ENCODE peak calls at places on chromosomes 7 and 10, in ten cellular contexts. H is GM12865; R is osteocyte; T is fibroblast of mammary gland; E is mesothelial cell of epicardium; B is D721Med; W is fibroblast of lung; K is CD4-positive, alpha-beta T cell; Z is adrenal gland; D is foreskin fibroblast. A is an unnamed sample.

GRCh38 chr7:116630932-116631449 is 41.0 kb upstream of the MET start:
- DNase-seq in H (peak; percentile 67), R (no peak), T (peak; percentile 94), E (no peak), B (no peak), W (peak; percentile 77), K (no peak), Z (peak; percentile 77), D (peak; percentile 81), A (peak; percentile 76)

GRCh38 chr10:77560471-77560870 is 77.1 kb downstream of the KCNMA1 start:
- DNase-seq in H (no peak), R (no peak), T (no peak), E (no peak), B (no peak), W (no peak), K (no peak), Z (no peak), D (no peak), A (no peak)

GRCh38 chr10:127137391-127137790 is 59.0 kb downstream of the INSYN2A start:
- DNase-seq in H (no peak), R (no peak), T (no peak), E (no peak), B (no peak), W (no peak), K (no peak), Z (no peak), D (no peak), A (no peak)

GRCh38 chr7:70951271-70951962 is 180.5 kb upstream of the GALNT17 start:
- DNase-seq in H (no peak), R (peak; percentile 25), T (no peak), E (no peak), B (no peak), W (no peak), K (no peak), Z (no peak), D (no peak), A (no peak)

GRCh38 chr7:34825221-34825620 is 167.2 kb downstream of the NPSR1 start:
- DNase-seq in H (no peak), R (no peak), T (no peak), E (no peak), B (no peak), W (no peak), K (no peak), Z (no peak), D (no peak), A (no peak)

GRCh38 chr7:151624246-151624928 is 104.7 kb upstream of the RHEB start:
- DNase-seq in H (no peak), R (no peak), T (no peak), E (no peak), B (no peak), W (no peak), K (no peak), Z (no peak), D (no peak), A (no peak)

GRCh38 chr7:92781117-92781720 is 55.2 kb downstream of the CDK6 start:
- DNase-seq in H (no peak), R (no peak), T (peak; percentile 26), E (no peak), B (no peak), W (peak; percentile 53), K (no peak), Z (no peak), D (no peak), A (no peak)

GRCh38 chr7:118224521-118224920 is at the start of gene ANKRD7:
- DNase-seq in H (no peak), R (no peak), T (no peak), E (no peak), B (no peak), W (no peak), K (no peak), Z (no peak), D (no peak), A (peak; percentile 51)

GRCh38 chr10:74585231-74586087 is 240.9 kb upstream of the KAT6B start:
- DNase-seq in H (peak; percentile 91), R (no peak), T (peak; percentile 21), E (no peak), B (no peak), W (peak; percentile 22), K (peak; percentile 8), Z (peak; percentile 29), D (peak; percentile 22), A (no peak)

GRCh38 chr7:155947051-155947450 is 134.8 kb upstream of the SHH start:
- DNase-seq in H (no peak), R (no peak), T (peak; percentile 9), E (no peak), B (no peak), W (peak; percentile 49), K (no peak), Z (no peak), D (no peak), A (no peak)

GRCh38 chr10:3236644-3237043 is 64.1 kb upstream of the PITRM1 start:
- DNase-seq in H (no peak), R (no peak), T (no peak), E (no peak), B (no peak), W (no peak), K (no peak), Z (no peak), D (no peak), A (no peak)

GRCh38 chr10:3237055-3237454 is 64.5 kb upstream of the PITRM1 start:
- DNase-seq in H (no peak), R (no peak), T (no peak), E (no peak), B (no peak), W (no peak), K (no peak), Z (no peak), D (no peak), A (no peak)

GRCh38 chr10:3238115-3238871 is 65.7 kb upstream of the PITRM1 start:
- DNase-seq in H (no peak), R (no peak), T (no peak), E (no peak), B (no peak), W (no peak), K (no peak), Z (no peak), D (no peak), A (no peak)

GRCh38 chr10:3235996-3236510 is 63.5 kb upstream of the PITRM1 start:
- DNase-seq in H (no peak), R (no peak), T (no peak), E (no peak), B (no peak), W (no peak), K (no peak), Z (no peak), D (no peak), A (no peak)

DNA sequence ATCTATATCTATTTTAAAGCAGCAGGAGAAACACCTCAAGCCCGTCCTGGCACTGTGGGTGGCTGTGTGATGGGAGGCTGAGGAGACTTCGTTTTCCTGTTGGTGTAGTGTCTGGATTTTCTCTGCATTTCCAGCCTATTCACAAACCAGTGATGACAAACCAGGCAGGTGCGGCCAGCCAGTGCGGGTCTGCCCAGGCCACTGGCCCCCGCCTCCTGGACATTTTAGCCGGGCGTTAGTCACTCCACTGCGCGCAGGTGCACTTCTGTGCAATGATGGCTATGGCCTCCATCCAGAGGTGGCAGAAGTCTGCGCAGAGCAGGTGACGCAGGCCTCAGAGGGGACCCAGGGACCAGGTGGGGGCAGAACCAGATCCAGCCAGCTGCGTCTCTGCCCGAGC is 64.9 kb upstream of the PITRM1 start:
- DNase-seq in H (no peak), R (no peak), T (no peak), E (no peak), B (no peak), W (no peak), K (no peak), Z (no peak), D (no peak), A (no peak)
- TF ChIP-seq CTCF in H (no peak), R (no peak), T (no peak), E (no peak), B (no peak), W (no peak), K (no peak), Z (no peak), D (no peak), A (no peak)

GRCh38 chr7:138243430-138243829 is 167.2 kb downstream of the AKR1D1 start:
- DNase-seq in H (no peak), R (no peak), T (no peak), E (no peak), B (no peak), W (no peak), K (no peak), Z (no peak), D (no peak), A (no peak)
- TF ChIP-seq CTCF in H (no peak), R (no peak), T (no peak), E (no peak), B (no peak), W (no peak), K (no peak), Z (no peak), D (no peak), A (no peak)

DNA sequence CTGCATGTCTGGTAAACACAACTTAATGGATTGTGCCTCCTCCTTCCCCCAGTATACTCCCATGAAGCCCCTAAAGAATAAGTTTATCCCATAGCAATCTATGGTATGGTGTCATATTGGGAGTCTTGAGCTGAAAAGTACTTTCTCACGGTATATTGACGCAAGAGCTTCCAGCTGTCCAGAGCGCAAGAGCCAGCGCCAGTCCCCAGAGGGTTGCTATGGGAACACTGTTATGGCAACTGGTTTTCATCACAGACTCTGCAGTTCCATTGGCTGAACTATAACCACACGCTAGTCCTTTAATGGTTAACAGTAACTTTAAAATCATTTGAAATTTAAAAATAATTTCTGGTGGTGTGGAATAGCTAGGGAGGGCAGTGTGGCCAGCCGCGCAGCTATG is 46.9 kb downstream of the PRPF18 start:
- DNase-seq in H (no peak), R (no peak), T (peak; percentile 92), E (no peak), B (no peak), W (peak; percentile 84), K (no peak), Z (no peak), D (peak; percentile 91), A (no peak)
- TF ChIP-seq CTCF in H (no peak), R (no peak), T (no peak), E (no peak), B (no peak), W (no peak), K (no peak), Z (no peak), D (no peak), A (no peak)

GRCh38 chr7:33012364-33012763 is 50.2 kb downstream of the NT5C3A start:
- DNase-seq in H (no peak), R (no peak), T (no peak), E (no peak), B (no peak), W (no peak), K (no peak), Z (no peak), D (no peak), A (no peak)
- TF ChIP-seq CTCF in H (no peak), R (no peak), T (no peak), E (no peak), B (no peak), W (no peak), K (no peak), Z (no peak), D (no peak), A (no peak)